ENCODE peak calls at places on chromosomes 7 and 10, in five cellular contexts. W, U, S, I and A are unnamed samples.

GRCh38 chr10:5522913-5523560 is 1.7 kb upstream of the CALML3 start:
- DNase-seq in U (no peak), I (peak), S (no peak), W (no peak), A (no peak)

GRCh38 chr7:30165590-30165989 is 30.8 kb downstream of the MTURN start:
- DNase-seq in I (no peak), S (no peak), U (no peak), W (no peak), A (no peak)

GRCh38 chr10:104924101-104924795 is 283.2 kb downstream of the SORCS3 start:
- DNase-seq in W (no peak), S (no peak), I (no peak), U (no peak), A (no peak)

GRCh38 chr7:121530251-121531174 is 134.4 kb upstream of the FAM3C start:
- DNase-seq in W (no peak), I (no peak), U (no peak), S (peak), A (peak)

GRCh38 chr10:103576862-103577261 is 83.4 kb downstream of the NEURL1 start:
- DNase-seq in U (no peak), I (no peak), S (no peak), W (no peak), A (no peak)

GRCh38 chr7:135856356-135857144 is 107.9 kb upstream of the FAM180A start:
- DNase-seq in S (no peak), I (no peak), U (no peak), W (no peak), A (no peak)

GRCh38 chr10:119497243-119497642 is 45.3 kb downstream of the RGS10 start:
- DNase-seq in U (no peak), W (no peak), S (no peak), I (no peak), A (no peak)

GRCh38 chr10:120131183-120131582 is 238.7 kb downstream of the SEC23IP start:
- DNase-seq in I (peak), W (peak), U (peak), S (no peak), A (no peak)

GRCh38 chr10:126439947-126440346 is 51.7 kb upstream of the ADAM12 start:
- DNase-seq in S (no peak), I (no peak), U (no peak), W (no peak), A (no peak)

GRCh38 chr7:77561354-77561753 is 24.3 kb downstream of the PTPN12 start:
- DNase-seq in W (no peak), U (no peak), I (no peak), S (peak), A (no peak)

GRCh38 chr10:73865459-73866442 is 8.6 kb downstream of the CAMK2G start:
- DNase-seq in W (no peak), S (no peak), I (no peak), U (no peak), A (no peak)

GRCh38 chr7:88216276-88216675 is 3.6 kb downstream of the SRI start:
- DNase-seq in U (no peak), I (no peak), W (no peak), S (no peak), A (no peak)

GRCh38 chr10:33265621-33266020 is 68.8 kb downstream of the NRP1 start:
- DNase-seq in S (no peak), U (no peak), I (no peak), W (no peak), A (no peak)

GRCh38 chr10:44723654-44724053 is 187.5 kb upstream of the TMEM72 start:
- DNase-seq in S (no peak), I (no peak), U (no peak), W (no peak), A (no peak)

GRCh38 chr10:116748041-116748440 is 5.7 kb upstream of the HSPA12A start:
- DNase-seq in I (no peak), U (no peak), S (no peak), W (no peak), A (peak)

GRCh38 chr7:82234457-82235049 is 209.0 kb downstream of the CACNA2D1 start:
- DNase-seq in W (peak), S (no peak), U (no peak), I (peak), A (peak)

GRCh38 chr10:3139135-3139910 is 33.3 kb downstream of the PITRM1 start:
- DNase-seq in U (no peak), W (no peak), S (no peak), I (no peak), A (no peak)

GRCh38 chr10:12849351-12850181 is 151.9 kb downstream of the CCDC3 start:
- DNase-seq in W (no peak), U (no peak), I (no peak), S (no peak), A (no peak)

GRCh38 chr10:44402465-44403205 is 17.7 kb upstream of the CXCL12 start:
- DNase-seq in S (no peak), W (no peak), U (no peak), I (no peak), A (no peak)

GRCh38 chr7:55069271-55069792 is 50.5 kb downstream of the EGFR start:
- DNase-seq in I (no peak), U (no peak), S (no peak), W (no peak), A (no peak)

GRCh38 chr10:95650232-95650631 is 6.3 kb downstream of the ALDH18A1 start:
- DNase-seq in S (no peak), W (no peak), U (no peak), I (no peak), A (no peak)

GRCh38 chr10:104925232-104925851 is 284.3 kb downstream of the SORCS3 start:
- DNase-seq in U (peak), S (no peak), W (peak), I (peak), A (peak)

GRCh38 chr7:12328888-12329770 is 74.5 kb downstream of the VWDE start:
- DNase-seq in W (peak), U (no peak), S (no peak), I (no peak), A (no peak)

GRCh38 chr7:99407849-99408346 is 499 bp downstream of the PDAP1 start:
- DNase-seq in U (no peak), I (peak), S (no peak), W (no peak), A (no peak)

GRCh38 chr10:110497438-110498086 is at the start of gene DUSP5:
- DNase-seq in U (peak), W (peak), S (peak), I (peak), A (peak)

GRCh38 chr7:105352018-105352612 is 36.6 kb downstream of the SRPK2 start:
- DNase-seq in I (no peak), S (peak), W (no peak), U (no peak), A (no peak)

GRCh38 chr7:106190589-106191330 is 78.6 kb upstream of the SYPL1 start:
- DNase-seq in U (no peak), I (no peak), W (no peak), S (no peak), A (no peak)

GRCh38 chr7:46680147-46680546 is 759.1 kb upstream of the IGFBP3 start:
- DNase-seq in S (no peak), W (no peak), I (no peak), U (no peak), A (no peak)

GRCh38 chr10:103676851-103677417 is 178.4 kb downstream of the SH3PXD2A start:
- DNase-seq in S (no peak), W (no peak), U (no peak), I (no peak), A (no peak)

GRCh38 chr7:127667017-127667670 is 15.2 kb downstream of the SND1 start:
- DNase-seq in U (no peak), W (no peak), I (no peak), S (no peak), A (no peak)

GRCh38 chr7:143900230-143900766 is 1.7 kb downstream of the TCAF1 start:
- DNase-seq in W (no peak), U (no peak), S (no peak), I (peak), A (no peak)

GRCh38 chr10:66844176-66844947 is 81.5 kb upstream of the LRRTM3 start:
- DNase-seq in U (no peak), S (no peak), I (no peak), W (no peak), A (no peak)

GRCh38 chr7:128032605-128033235 is 1.5 kb upstream of the LRRC4 start:
- DNase-seq in U (no peak), I (no peak), S (no peak), W (no peak), A (no peak)

DNA sequence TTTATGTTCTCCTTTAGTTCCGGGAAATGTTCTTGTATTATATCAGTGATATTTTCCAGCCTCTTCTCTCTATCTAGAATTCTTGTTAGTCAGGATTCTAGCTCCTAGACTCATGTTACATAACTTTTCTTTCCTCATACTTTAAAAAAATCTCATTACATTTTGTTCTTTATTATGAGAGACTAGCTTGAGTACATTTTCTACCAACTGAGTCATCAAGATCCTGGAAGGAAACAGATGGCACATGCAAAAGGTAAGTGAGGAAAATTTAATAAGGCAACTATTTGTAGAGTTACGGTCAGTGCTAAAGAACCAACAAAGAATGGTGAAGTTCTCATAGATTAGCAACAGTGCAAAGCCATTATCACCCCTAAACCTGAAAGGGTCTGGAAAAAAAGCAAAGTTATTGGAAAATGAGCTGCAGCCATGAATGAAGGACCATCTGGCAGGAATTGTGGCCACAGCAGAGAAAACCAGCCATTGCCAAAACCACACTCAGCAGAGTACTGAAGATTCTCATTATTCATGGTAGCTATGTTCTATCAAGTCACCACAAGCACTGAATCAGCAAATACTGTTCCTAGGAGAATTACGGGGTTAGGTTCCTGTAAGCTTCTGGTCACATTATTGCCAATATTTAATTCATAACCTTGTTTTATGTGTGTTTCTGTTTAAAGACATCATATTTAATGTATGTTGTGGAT is 98.3 kb upstream of the C7orf33 start:
- DNase-seq in I (no peak), S (no peak), U (no peak), W (no peak), A (no peak)
- TF ChIP-seq ZNF274 in I (no peak), S (no peak), U (no peak), W (no peak), A (no peak)

GRCh38 chr10:48535416-48536225 is 69.3 kb downstream of the ARHGAP22 start:
- DNase-seq in U (no peak), I (no peak), S (no peak), W (no peak), A (no peak)
- TF ChIP-seq YY1 in U (no peak), I (no peak), S (no peak), W (no peak), A (no peak)

GRCh38 chr10:93762979-93763391 is 5.2 kb downstream of the LGI1 start:
- DNase-seq in U (no peak), I (no peak), S (peak), W (no peak), A (no peak)
- TF ChIP-seq ZNF274 in U (no peak), I (no peak), S (no peak), W (no peak), A (no peak)

GRCh38 chr10:43113201-43113893 is 24.9 kb upstream of the CSGALNACT2 start:
- DNase-seq in S (no peak), W (no peak), U (no peak), I (no peak), A (no peak)

GRCh38 chr10:43116596-43116995 is 21.6 kb upstream of the CSGALNACT2 start:
- DNase-seq in U (no peak), S (no peak), I (no peak), W (no peak), A (no peak)

GRCh38 chr10:43114031-43114742 is 24.1 kb upstream of the CSGALNACT2 start:
- DNase-seq in U (no peak), I (no peak), S (no peak), W (no peak), A (no peak)

GRCh38 chr10:43115881-43116595 is 22.2 kb upstream of the CSGALNACT2 start:
- DNase-seq in W (no peak), S (no peak), I (no peak), U (no peak), A (no peak)

GRCh38 chr10:43114743-43115611 is 23.3 kb upstream of the CSGALNACT2 start:
- DNase-seq in W (no peak), S (no peak), U (no peak), I (no peak), A (no peak)
- TF ChIP-seq YY1 in W (no peak), S (no peak), U (no peak), I (no peak), A (no peak)

GRCh38 chr10:58755688-58756087 is 243.0 kb downstream of the BICC1 start:
- DNase-seq in I (no peak), U (no peak), W (no peak), S (no peak), A (no peak)

GRCh38 chr10:58754419-58755180 is 241.9 kb downstream of the BICC1 start:
- DNase-seq in U (no peak), W (no peak), I (no peak), S (no peak), A (no peak)

GRCh38 chr10:58757352-58758071 is 244.8 kb downstream of the BICC1 start:
- DNase-seq in I (no peak), S (no peak), W (no peak), U (no peak), A (no peak)

GRCh38 chr10:58756126-58756525 is 243.5 kb downstream of the BICC1 start:
- DNase-seq in W (no peak), I (no peak), S (no peak), U (no peak), A (no peak)

GRCh38 chr10:58758311-58758710 is 245.6 kb downstream of the BICC1 start:
- DNase-seq in U (no peak), W (no peak), S (no peak), I (no peak), A (no peak)
- TF ChIP-seq ZNF274 in U (no peak), W (no peak), S (no peak), I (no peak), A (no peak)